ENCODE peak calls at places on chromosome 3, in seven cellular contexts. One of them, this sample, is unnamed.

GRCh38 chr3:195137638-195138588 is 133.0 kb downstream of the XXYLT1 start:
- DNase-seq in mesothelial cell of epicardium: no peak
- DNase-seq in activated gamma-delta T cell treated with Interleukin-2 at 50 U/mL for 16 hours: no peak
- DNase-seq in frontal cortex: no peak
- DNase-seq in stimulated activated CD4-positive, alpha-beta T cell treated with anti-CD3 and anti-CD28 coated beads, Interleukin-1b, Interleukin-23, amount 100 ng/mL, for 48 hours: no peak
- DNase-seq in Kasumi-1: no peak
- DNase-seq in posterior vena cava: no peak
- DNase-seq in this sample: no peak

GRCh38 chr3:58167431-58168351 is 43.1 kb downstream of the DNASE1L3 start:
- DNase-seq in posterior vena cava: peak
- DNase-seq in activated gamma-delta T cell treated with Interleukin-2 at 50 U/mL for 16 hours: peak
- DNase-seq in frontal cortex: peak
- DNase-seq in mesothelial cell of epicardium: peak
- DNase-seq in stimulated activated CD4-positive, alpha-beta T cell treated with anti-CD3 and anti-CD28 coated beads, Interleukin-1b, Interleukin-23, amount 100 ng/mL, for 48 hours: peak
- DNase-seq in Kasumi-1: peak
- DNase-seq in this sample: peak

GRCh38 chr3:107999215-107999775 is 91.5 kb downstream of the CD47 start:
- DNase-seq in mesothelial cell of epicardium: no peak
- DNase-seq in Kasumi-1: no peak
- DNase-seq in posterior vena cava: no peak
- DNase-seq in stimulated activated CD4-positive, alpha-beta T cell treated with anti-CD3 and anti-CD28 coated beads, Interleukin-1b, Interleukin-23, amount 100 ng/mL, for 48 hours: no peak
- DNase-seq in activated gamma-delta T cell treated with Interleukin-2 at 50 U/mL for 16 hours: no peak
- DNase-seq in frontal cortex: no peak
- DNase-seq in this sample: no peak

GRCh38 chr3:17394541-17395179 is 347.8 kb downstream of the TBC1D5 start:
- DNase-seq in stimulated activated CD4-positive, alpha-beta T cell treated with anti-CD3 and anti-CD28 coated beads, Interleukin-1b, Interleukin-23, amount 100 ng/mL, for 48 hours: no peak
- DNase-seq in frontal cortex: no peak
- DNase-seq in activated gamma-delta T cell treated with Interleukin-2 at 50 U/mL for 16 hours: no peak
- DNase-seq in mesothelial cell of epicardium: no peak
- DNase-seq in Kasumi-1: peak
- DNase-seq in posterior vena cava: no peak
- DNase-seq in this sample: no peak

GRCh38 chr3:14431928-14432834 is 29.8 kb downstream of the SLC6A6 start:
- DNase-seq in frontal cortex: peak
- DNase-seq in Kasumi-1: peak
- DNase-seq in mesothelial cell of epicardium: peak
- DNase-seq in posterior vena cava: peak
- DNase-seq in stimulated activated CD4-positive, alpha-beta T cell treated with anti-CD3 and anti-CD28 coated beads, Interleukin-1b, Interleukin-23, amount 100 ng/mL, for 48 hours: peak
- DNase-seq in activated gamma-delta T cell treated with Interleukin-2 at 50 U/mL for 16 hours: peak
- DNase-seq in this sample: no peak

GRCh38 chr3:127590282-127590592 is 296 bp downstream of the TPRA1 start:
- DNase-seq in activated gamma-delta T cell treated with Interleukin-2 at 50 U/mL for 16 hours: no peak
- DNase-seq in frontal cortex: no peak
- DNase-seq in stimulated activated CD4-positive, alpha-beta T cell treated with anti-CD3 and anti-CD28 coated beads, Interleukin-1b, Interleukin-23, amount 100 ng/mL, for 48 hours: no peak
- DNase-seq in posterior vena cava: no peak
- DNase-seq in Kasumi-1: no peak
- DNase-seq in mesothelial cell of epicardium: no peak
- DNase-seq in this sample: no peak

GRCh38 chr3:16482770-16483531 is 30.5 kb downstream of the RFTN1 start:
- DNase-seq in activated gamma-delta T cell treated with Interleukin-2 at 50 U/mL for 16 hours: peak
- DNase-seq in mesothelial cell of epicardium: no peak
- DNase-seq in Kasumi-1: no peak
- DNase-seq in posterior vena cava: no peak
- DNase-seq in stimulated activated CD4-positive, alpha-beta T cell treated with anti-CD3 and anti-CD28 coated beads, Interleukin-1b, Interleukin-23, amount 100 ng/mL, for 48 hours: peak
- DNase-seq in frontal cortex: no peak
- DNase-seq in this sample: no peak

GRCh38 chr3:44894485-44894884 is 20.1 kb downstream of the TGM4 start:
- DNase-seq in activated gamma-delta T cell treated with Interleukin-2 at 50 U/mL for 16 hours: no peak
- DNase-seq in mesothelial cell of epicardium: no peak
- DNase-seq in Kasumi-1: no peak
- DNase-seq in posterior vena cava: no peak
- DNase-seq in frontal cortex: no peak
- DNase-seq in stimulated activated CD4-positive, alpha-beta T cell treated with anti-CD3 and anti-CD28 coated beads, Interleukin-1b, Interleukin-23, amount 100 ng/mL, for 48 hours: no peak
- DNase-seq in this sample: no peak

GRCh38 chr3:168040624-168041208 is 55.0 kb downstream of the GOLIM4 start:
- DNase-seq in frontal cortex: peak
- DNase-seq in activated gamma-delta T cell treated with Interleukin-2 at 50 U/mL for 16 hours: no peak
- DNase-seq in stimulated activated CD4-positive, alpha-beta T cell treated with anti-CD3 and anti-CD28 coated beads, Interleukin-1b, Interleukin-23, amount 100 ng/mL, for 48 hours: no peak
- DNase-seq in Kasumi-1: peak
- DNase-seq in posterior vena cava: no peak
- DNase-seq in mesothelial cell of epicardium: no peak
- DNase-seq in this sample: peak

GRCh38 chr3:153242900-153243299 is 80.9 kb downstream of the RAP2B start:
- DNase-seq in mesothelial cell of epicardium: no peak
- DNase-seq in posterior vena cava: no peak
- DNase-seq in stimulated activated CD4-positive, alpha-beta T cell treated with anti-CD3 and anti-CD28 coated beads, Interleukin-1b, Interleukin-23, amount 100 ng/mL, for 48 hours: no peak
- DNase-seq in activated gamma-delta T cell treated with Interleukin-2 at 50 U/mL for 16 hours: peak
- DNase-seq in Kasumi-1: no peak
- DNase-seq in frontal cortex: no peak
- DNase-seq in this sample: no peak

GRCh38 chr3:134328147-134328591 is 46.1 kb downstream of the AMOTL2 start:
- DNase-seq in mesothelial cell of epicardium: no peak
- DNase-seq in activated gamma-delta T cell treated with Interleukin-2 at 50 U/mL for 16 hours: no peak
- DNase-seq in posterior vena cava: peak
- DNase-seq in frontal cortex: no peak
- DNase-seq in stimulated activated CD4-positive, alpha-beta T cell treated with anti-CD3 and anti-CD28 coated beads, Interleukin-1b, Interleukin-23, amount 100 ng/mL, for 48 hours: no peak
- DNase-seq in Kasumi-1: peak
- DNase-seq in this sample: no peak

GRCh38 chr3:4476507-4476906 is 9.4 kb upstream of the SUMF1 start:
- DNase-seq in activated gamma-delta T cell treated with Interleukin-2 at 50 U/mL for 16 hours: no peak
- DNase-seq in posterior vena cava: no peak
- DNase-seq in frontal cortex: no peak
- DNase-seq in stimulated activated CD4-positive, alpha-beta T cell treated with anti-CD3 and anti-CD28 coated beads, Interleukin-1b, Interleukin-23, amount 100 ng/mL, for 48 hours: no peak
- DNase-seq in mesothelial cell of epicardium: no peak
- DNase-seq in Kasumi-1: no peak
- DNase-seq in this sample: no peak

GRCh38 chr3:148101061-148101460 is 596.6 kb upstream of the AGTR1 start:
- DNase-seq in posterior vena cava: no peak
- DNase-seq in stimulated activated CD4-positive, alpha-beta T cell treated with anti-CD3 and anti-CD28 coated beads, Interleukin-1b, Interleukin-23, amount 100 ng/mL, for 48 hours: no peak
- DNase-seq in activated gamma-delta T cell treated with Interleukin-2 at 50 U/mL for 16 hours: no peak
- DNase-seq in frontal cortex: no peak
- DNase-seq in mesothelial cell of epicardium: no peak
- DNase-seq in Kasumi-1: no peak
- DNase-seq in this sample: no peak

This sample was measured in SK-N-DZ.